ENCODE peak calls at places on chromosomes 16 and 17, in four cellular contexts. T is GM12865, A is midbrain, B is fibroblast of lung. P is an unnamed sample.

GRCh38 chr17:65797809-65798208 is 236.4 kb upstream of the AXIN2 start:
- DNase-seq in T (peak), A (no peak), B (peak), P (no peak)

GRCh38 chr17:42766124-42766523 is 5.1 kb downstream of the RAMP2 start:
- DNase-seq in T (no peak), A (no peak), B (no peak), P (no peak)

GRCh38 chr17:74892974-74893911 is at the start of gene FADS6:
- DNase-seq in T (no peak), A (no peak), B (no peak), P (no peak)

GRCh38 chr17:81031571-81032550 is 3.1 kb upstream of the BAIAP2 start:
- DNase-seq in T (no peak), A (no peak), B (no peak), P (no peak)

GRCh38 chr17:55699178-55699865 is 23.3 kb downstream of the TMEM100 start:
- DNase-seq in T (no peak), A (no peak), B (no peak), P (no peak)

GRCh38 chr17:71118039-71118438 is 948.7 kb downstream of the KCNJ2 start:
- DNase-seq in T (peak), A (no peak), B (peak), P (no peak)

GRCh38 chr17:42337442-42337841 is 49.1 kb downstream of the STAT5A start:
- DNase-seq in T (peak), A (no peak), B (peak), P (peak)

GRCh38 chr17:15649861-15650391 is 30.4 kb upstream of the FBXW10B start:
- DNase-seq in T (no peak), A (no peak), B (peak), P (no peak)

GRCh38 chr17:57869599-57870282 is 19.9 kb upstream of the MRPS23 start:
- DNase-seq in T (no peak), A (no peak), B (peak), P (no peak)

GRCh38 chr17:14303343-14304221 is 2.7 kb downstream of the HS3ST3B1 start:
- DNase-seq in T (no peak), A (no peak), B (peak), P (peak)

GRCh38 chr16:88638323-88639230 is at the start of gene IL17C:
- DNase-seq in T (no peak), A (no peak), B (no peak), P (no peak)

GRCh38 chr17:16439303-16439791 is 24.0 kb downstream of the TRPV2 start:
- DNase-seq in T (peak), A (peak), B (no peak), P (no peak)

GRCh38 chr17:80118601-80119270 is 17.4 kb downstream of the GAA start:
- DNase-seq in T (no peak), A (no peak), B (no peak), P (no peak)

GRCh38 chr17:49742256-49742655 is 21.7 kb downstream of the FAM117A start:
- DNase-seq in T (no peak), A (no peak), B (no peak), P (peak)

GRCh38 chr16:14958970-14959369 is 15.9 kb upstream of the PDXDC1 start:
- DNase-seq in T (no peak), A (no peak), B (no peak), P (no peak)

GRCh38 chr16:85981826-85982562 is 83.0 kb downstream of the IRF8 start:
- DNase-seq in T (no peak), A (no peak), B (no peak), P (no peak)

GRCh38 chr17:48215583-48216139 is 108.1 kb downstream of the SNX11 start:
- DNase-seq in T (peak), A (no peak), B (peak), P (peak)

GRCh38 chr17:45091778-45092425 is 30.8 kb downstream of the NMT1 start:
- DNase-seq in T (no peak), A (no peak), B (no peak), P (no peak)

GRCh38 chr16:25013751-25014499 is 1.2 kb downstream of the ARHGAP17 start:
- DNase-seq in T (peak), A (peak), B (no peak), P (peak)

GRCh38 chr16:54511181-54511731 is 224.7 kb upstream of the IRX3 start:
- DNase-seq in T (no peak), A (no peak), B (peak), P (no peak)

GRCh38 chr17:6753006-6753445 is 2.8 kb upstream of the XAF1 start:
- DNase-seq in T (peak), A (no peak), B (peak), P (peak)

GRCh38 chr16:29310852-29311314 is 95.6 kb downstream of the NPIPB11 start:
- DNase-seq in T (no peak), A (no peak), B (peak), P (no peak)

GRCh38 chr16:14088155-14088753 is 17.1 kb downstream of the MRTFB start:
- DNase-seq in T (no peak), A (no peak), B (peak), P (no peak)

GRCh38 chr17:72381597-72382397 is 261.0 kb downstream of the SOX9 start:
- DNase-seq in T (no peak), A (no peak), B (no peak), P (no peak)

GRCh38 chr16:20946015-20946629 is 45.6 kb downstream of the LYRM1 start:
- DNase-seq in T (no peak), A (no peak), B (no peak), P (no peak)

GRCh38 chr17:61904094-61904710 is 23.6 kb downstream of the INTS2 start:
- DNase-seq in T (peak), A (no peak), B (no peak), P (peak)

GRCh38 chr17:44033841-44034408 is 19.2 kb upstream of the TMEM101 start:
- DNase-seq in T (no peak), A (no peak), B (no peak), P (no peak)

GRCh38 chr17:73901661-73902415 is 257.6 kb upstream of the SDK2 start:
- DNase-seq in T (no peak), A (no peak), B (no peak), P (no peak)

GRCh38 chr16:69315486-69316311 is 4.5 kb downstream of the VPS4A start:
- DNase-seq in T (no peak), A (no peak), B (no peak), P (no peak)

GRCh38 chr17:72726936-72727335 is 365.6 kb downstream of the SLC39A11 start:
- DNase-seq in T (peak), A (no peak), B (peak), P (peak)

GRCh38 chr17:81020767-81021497 is 14.0 kb upstream of the BAIAP2 start:
- DNase-seq in T (no peak), A (peak), B (peak), P (no peak)

GRCh38 chr17:6752068-6752909 is 3.6 kb upstream of the XAF1 start:
- DNase-seq in T (no peak), A (peak), B (peak), P (no peak)